ENCODE peak calls at places on chromosomes 7 and 10, in four cellular contexts. Y is stimulated activated CD8-positive, alpha-beta memory T cell treated with anti-CD3 and anti-CD28 coated beads, Interleukin-12 subunit alpha, Interleukin-12 subunit beta, amount 100 ng/mL, for 1 hour; U is cardiac muscle cell; F is activated CD4-positive, alpha-beta T cell treated with anti-CD3 and anti-CD28 coated beads for 36 hours. K is an unnamed sample.

GRCh38 chr10:35643976-35644799 is 2.1 kb upstream of the FZD8 start:
- DNase-seq in Y (no peak), U (no peak), F (peak), K (no peak)

GRCh38 chr7:48360574-48360973 is 189.3 kb downstream of the ABCA13 start:
- DNase-seq in Y (no peak), U (no peak), F (no peak), K (no peak)

GRCh38 chr10:74949434-74949833 is 123.0 kb downstream of the KAT6B start:
- DNase-seq in Y (no peak), U (no peak), F (no peak), K (no peak)

GRCh38 chr10:30055094-30055701 is 4.2 kb downstream of the JCAD start:
- DNase-seq in Y (no peak), U (peak), F (no peak), K (no peak)

GRCh38 chr7:18768256-18768655 is 272.7 kb downstream of the HDAC9 start:
- DNase-seq in Y (no peak), U (no peak), F (no peak), K (no peak)

GRCh38 chr7:5425507-5426225 is 2.0 kb upstream of the TNRC18 start:
- DNase-seq in Y (no peak), U (peak), F (peak), K (peak)

GRCh38 chr7:30845426-30846135 is 66.1 kb upstream of the AQP1 start:
- DNase-seq in Y (no peak), U (peak), F (no peak), K (no peak)

GRCh38 chr10:77391605-77392235 is 245.9 kb downstream of the KCNMA1 start:
- DNase-seq in Y (no peak), U (peak), F (peak), K (peak)

GRCh38 chr10:86958831-86959736 is 685 bp downstream of the SNCG start:
- DNase-seq in Y (no peak), U (peak), F (peak), K (peak)

K was measured in CMK.